ENCODE peak calls at places on chromosomes 5 and 9, in four cellular contexts. T is GM12878, H is HEK293T, C is HepG2. B is an unnamed sample.

GRCh38 chr5:1594336-1595106 is 70.8 kb upstream of the LPCAT1 start:
- DNase-seq in T (peak), H (peak), C (peak), B (peak)

GRCh38 chr5:26940981-26941380 is 97.4 kb downstream of the CDH9 start:
- DNase-seq in C (no peak), T (no peak), H (no peak), B (no peak)

GRCh38 chr5:77867194-77867691 is 91.1 kb upstream of the TBCA start:
- DNase-seq in T (no peak), H (no peak), C (no peak), B (peak)

GRCh38 chr5:148523139-148523538 is 131.2 kb downstream of the HTR4 start:
- DNase-seq in H (no peak), C (no peak), T (no peak), B (no peak)

GRCh38 chr5:148976569-148977321 is 86.1 kb downstream of the SH3TC2 start:
- DNase-seq in C (no peak), T (no peak), H (no peak), B (no peak)

GRCh38 chr5:113092683-113093082 is 116.1 kb downstream of the DCP2 start:
- DNase-seq in H (no peak), C (no peak), T (no peak), B (no peak)

GRCh38 chr5:68368686-68369359 is 153.3 kb downstream of the PIK3R1 start:
- DNase-seq in T (no peak), C (no peak), H (no peak), B (no peak)

GRCh38 chr5:92092239-92092638 is 709.1 kb upstream of the ARRDC3 start:
- DNase-seq in H (no peak), T (no peak), C (no peak), B (no peak)

GRCh38 chr5:82817897-82818676 is 259.1 kb downstream of the TMEM167A start:
- DNase-seq in H (no peak), T (no peak), C (no peak), B (no peak)

GRCh38 chr9:134442087-134442470 is 115.8 kb downstream of the RXRA start:
- DNase-seq in H (no peak), T (no peak), C (no peak), B (no peak)

GRCh38 chr9:14424323-14424722 is 110.4 kb upstream of the NFIB start:
- DNase-seq in H (no peak), C (no peak), T (no peak), B (no peak)

GRCh38 chr5:59428391-59428790 is 465.1 kb downstream of the PDE4D start:
- DNase-seq in H (no peak), T (no peak), C (no peak), B (no peak)

GRCh38 chr9:107175039-107175438 is 108.0 kb upstream of the RAD23B start:
- DNase-seq in H (no peak), T (no peak), C (no peak), B (no peak)

GRCh38 chr9:81874926-81875325 is 53.3 kb upstream of the SPATA31D4 start:
- DNase-seq in T (no peak), H (no peak), C (no peak), B (no peak)

GRCh38 chr9:112867275-112867991 is 23.2 kb downstream of the SLC46A2 start:
- DNase-seq in C (peak), H (no peak), T (no peak), B (peak)

GRCh38 chr9:114583776-114584175 is 3.8 kb upstream of the ATP6V1G1 start:
- DNase-seq in C (no peak), T (no peak), H (no peak), B (no peak)

GRCh38 chr9:129225815-129226214 is 47.8 kb upstream of the IER5L start:
- DNase-seq in T (no peak), H (no peak), C (no peak), B (peak)

GRCh38 chr9:107586493-107586892 is 96.9 kb upstream of the KLF4 start:
- DNase-seq in T (no peak), H (no peak), C (no peak), B (no peak)

GRCh38 chr5:139422307-139422893 is 16.9 kb downstream of the DNAJC18 start:
- DNase-seq in H (peak), T (no peak), C (peak), B (peak)

GRCh38 chr5:54646285-54647101 is 128.9 kb downstream of the SNX18 start:
- DNase-seq in C (no peak), H (peak), T (peak), B (no peak)

GRCh38 chr9:95874989-95875304 is 544 bp upstream of the ERCC6L2 start:
- DNase-seq in H (peak), T (no peak), C (peak), B (peak)
- TF ChIP-seq FOXK2 in H (no peak), T (no peak), C (no peak), B (no peak)

DNA sequence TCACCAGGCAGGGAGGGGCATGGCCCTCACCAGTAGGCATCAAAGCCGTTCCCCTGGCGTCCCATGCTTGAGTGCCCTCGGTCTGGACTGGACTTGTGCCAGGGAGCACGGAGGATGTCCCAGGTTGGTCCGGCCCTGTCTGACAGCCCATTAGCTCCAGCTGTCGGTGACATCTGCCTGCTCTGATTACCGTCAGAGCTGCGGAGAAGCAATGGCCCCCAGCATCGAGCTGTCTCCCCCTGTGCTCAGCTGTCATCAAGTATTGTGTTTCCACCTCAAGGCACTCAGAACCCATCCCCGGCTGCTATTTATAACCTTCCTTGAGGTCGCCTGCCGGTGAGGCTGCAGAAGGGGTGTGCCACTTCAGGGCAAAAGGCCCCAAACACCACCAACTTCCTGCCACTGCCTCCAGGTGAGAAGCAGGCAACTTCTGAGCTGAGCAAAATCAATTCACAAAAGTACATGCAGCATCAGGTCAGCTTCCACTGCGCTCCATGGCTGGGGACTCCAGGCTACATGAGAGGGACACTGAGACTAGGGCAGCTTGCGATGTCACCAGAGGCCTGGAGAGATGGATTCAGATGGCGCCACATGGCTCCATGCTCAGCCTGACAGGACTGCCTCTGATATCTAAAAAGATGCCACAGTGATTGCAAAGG is 142.7 kb downstream of the C5orf15 start:
- DNase-seq in C (no peak), T (peak), H (no peak), B (no peak)
- TF ChIP-seq FOXK2 in C (no peak), T (no peak), H (no peak), B (no peak)

GRCh38 chr5:111072949-111073682 is 1.6 kb downstream of the TSLP start:
- DNase-seq in H (peak), C (no peak), T (no peak), B (peak)
- TF ChIP-seq FOXK2 in H (no peak), C (no peak), T (no peak), B (no peak)

DNA sequence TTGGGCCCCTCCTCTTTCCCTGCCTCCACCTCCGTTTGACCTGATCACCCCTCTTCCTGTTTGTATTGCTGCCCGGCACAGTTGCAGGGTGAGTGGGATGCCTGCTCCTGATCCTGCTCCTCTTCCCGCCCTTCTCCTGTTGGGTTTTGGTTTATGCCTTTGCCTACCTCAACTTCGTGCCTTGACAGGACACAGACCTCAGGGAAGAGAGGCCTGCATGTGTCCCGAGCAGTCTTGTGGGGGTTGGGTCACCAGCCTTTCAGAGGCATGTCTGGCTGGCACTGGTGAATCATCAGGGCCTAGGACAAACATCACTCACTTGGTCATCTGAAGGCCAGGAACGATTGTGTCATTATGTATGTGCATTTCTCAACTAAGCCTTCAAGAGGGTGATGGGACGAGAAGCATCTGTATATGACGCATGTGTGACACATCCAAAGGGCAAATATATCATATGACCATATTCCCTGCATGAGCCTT is 56.9 kb downstream of the NPR3 start:
- DNase-seq in T (no peak), H (no peak), C (peak), B (no peak)
- TF ChIP-seq FOXK2 in T (no peak), H (no peak), C (no peak), B (no peak)

DNA sequence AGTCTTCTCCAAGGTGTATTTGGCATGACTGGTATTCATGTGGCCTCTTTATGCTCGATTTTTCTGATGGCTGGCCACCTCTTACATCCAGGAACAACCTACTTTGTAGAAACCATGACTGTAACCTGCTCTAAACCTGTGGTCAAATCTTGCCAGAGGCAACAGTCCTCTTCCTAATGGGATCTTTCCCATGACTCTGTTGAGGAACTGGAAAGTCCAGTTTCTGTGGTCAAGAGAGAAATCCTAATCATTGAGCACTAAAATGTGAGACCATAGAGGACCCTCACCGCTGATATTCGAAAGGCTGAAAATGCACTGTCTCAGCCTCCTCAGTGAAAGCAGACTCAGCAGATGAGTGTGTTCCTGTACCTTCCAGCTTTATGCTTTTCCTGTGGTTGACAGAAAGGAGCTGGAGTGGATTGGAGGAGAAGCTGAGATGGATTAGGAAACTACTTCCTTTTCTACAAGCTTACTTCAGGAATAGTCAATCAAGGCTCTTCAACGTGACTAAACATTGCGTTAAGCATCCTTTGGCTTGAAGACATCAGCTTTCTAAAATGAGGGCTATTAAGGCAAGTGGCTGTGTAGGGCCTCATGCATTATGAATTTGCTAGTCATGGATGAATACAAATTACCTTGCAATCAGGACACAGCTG is 69.7 kb upstream of the DAPK1 start:
- DNase-seq in T (no peak), H (no peak), C (no peak), B (no peak)
- TF ChIP-seq FOXK2 in T (no peak), H (no peak), C (no peak), B (no peak)

DNA sequence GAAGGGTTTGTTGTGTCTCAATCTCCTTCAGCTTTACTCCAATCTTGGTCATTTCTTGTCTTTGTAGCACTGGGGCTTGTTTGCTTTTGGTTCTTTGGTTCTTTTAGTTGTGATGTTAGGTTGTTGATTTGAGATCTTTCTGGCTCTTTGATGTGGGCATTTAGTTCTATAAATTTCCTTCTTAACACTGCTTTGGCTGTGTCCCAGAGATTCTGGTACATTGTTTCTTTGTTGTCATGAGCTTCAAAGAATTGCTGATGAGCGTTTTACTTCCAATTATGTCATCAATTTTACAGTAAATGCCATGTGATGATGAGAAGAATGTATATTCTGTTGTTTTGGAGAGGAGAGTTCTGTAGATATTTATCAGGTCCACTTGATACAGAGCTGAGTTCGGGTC is 353.3 kb downstream of the MAN2A1 start:
- DNase-seq in C (no peak), H (no peak), T (no peak), B (no peak)
- TF ChIP-seq FOXK2 in C (no peak), H (no peak), T (no peak), B (no peak)

GRCh38 chr5:131394128-131394527 is 130.3 kb downstream of the CDC42SE2 start:
- DNase-seq in T (peak), H (no peak), C (no peak), B (no peak)
- TF ChIP-seq FOXK2 in T (no peak), H (no peak), C (no peak), B (no peak)

DNA sequence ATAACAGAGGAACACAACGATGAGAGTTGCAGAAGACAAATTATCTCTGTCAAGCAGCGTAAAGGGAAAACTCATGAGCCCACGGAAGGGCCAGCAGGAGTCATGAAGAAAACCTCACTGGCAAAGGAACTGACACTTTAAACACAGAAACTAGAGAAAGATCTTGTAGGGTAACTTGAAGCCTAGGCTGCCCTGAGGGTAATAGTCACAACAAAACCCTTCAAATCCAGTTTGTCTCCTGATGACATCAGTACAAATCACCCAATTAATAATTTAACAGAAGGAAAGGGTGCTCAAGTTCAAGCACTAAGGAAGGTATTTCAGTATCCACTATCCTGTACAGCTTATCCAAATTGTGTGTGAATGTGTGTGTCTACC is 549.1 kb downstream of the MTRR start:
- DNase-seq in T (no peak), C (no peak), H (no peak), B (no peak)
- TF ChIP-seq FOXK2 in T (no peak), C (no peak), H (no peak), B (no peak)

B was measured in K562.